ENCODE peak calls at places on chromosome 15, in six cellular contexts. X is Peyer's patch, V is EL, P is AG08395, O is LoVo, R is choroid plexus epithelial cell. Y is an unnamed sample.

GRCh38 chr15:80906159-80906775 is 83.4 kb downstream of the MESD start:
- DNase-seq in X (no peak), V (peak), P (no peak), O (peak), R (peak), Y (peak)

GRCh38 chr15:65833501-65834220 is 35.6 kb upstream of the RAB11A start:
- DNase-seq in X (no peak), V (no peak), P (no peak), O (no peak), R (peak), Y (no peak)

GRCh38 chr15:51288143-51289065 is 50.0 kb downstream of the CYP19A1 start:
- DNase-seq in X (no peak), V (no peak), P (no peak), O (no peak), R (no peak), Y (no peak)

GRCh38 chr15:49989498-49989897 is 129.5 kb downstream of the ATP8B4 start:
- DNase-seq in X (no peak), V (no peak), P (no peak), O (no peak), R (no peak), Y (no peak)

GRCh38 chr15:76185716-76186115 is 125.6 kb downstream of the ETFA start:
- DNase-seq in X (no peak), V (peak), P (peak), O (peak), R (peak), Y (peak)

GRCh38 chr15:90104551-90104950 is 2.3 kb upstream of the IDH2 start:
- DNase-seq in X (no peak), V (no peak), P (no peak), O (no peak), R (no peak), Y (no peak)

GRCh38 chr15:60062826-60063225 is 58.7 kb downstream of the FOXB1 start:
- DNase-seq in X (no peak), V (peak), P (no peak), O (no peak), R (peak), Y (peak)

GRCh38 chr15:37767841-37768455 is 166.5 kb upstream of the TMCO5A start:
- DNase-seq in X (no peak), V (peak), P (no peak), O (no peak), R (peak), Y (peak)

GRCh38 chr15:69790632-69791031 is 307.1 kb downstream of the TLE3 start:
- DNase-seq in X (no peak), V (no peak), P (no peak), O (no peak), R (no peak), Y (no peak)

GRCh38 chr15:93803406-93803805 is 428.0 kb upstream of the MCTP2 start:
- DNase-seq in X (no peak), V (no peak), P (no peak), O (no peak), R (no peak), Y (no peak)

GRCh38 chr15:60077581-60078359 is 73.7 kb downstream of the FOXB1 start:
- DNase-seq in X (no peak), V (no peak), P (no peak), O (no peak), R (no peak), Y (no peak)

GRCh38 chr15:64105113-64105704 is 9.4 kb downstream of the SNX1 start:
- DNase-seq in X (no peak), V (no peak), P (peak), O (no peak), R (peak), Y (peak)

Y was measured in IMR-90.